ENCODE peak calls at places on chromosomes 13 and 19, in eight cellular contexts. One of them, this sample, is unnamed.
A peak's percentile ranks its signal among the peaks of the same experiment; 100 is the strongest.

GRCh38 chr19:55525289-55526101 is 11.4 kb downstream of the SBK2 start:
- DNase-seq in tibial nerve: no peak
- DNase-seq in transverse colon: no peak
- DNase-seq in ovary: no peak
- DNase-seq in GM12878: no peak
- DNase-seq in suprapubic skin: no peak
- DNase-seq in sigmoid colon: no peak
- DNase-seq in upper lobe of left lung: peak; percentile 80
- DNase-seq in this sample: no peak

GRCh38 chr13:68056816-68057710 is 826.9 kb upstream of the PCDH9 start:
- DNase-seq in GM12878: no peak
- DNase-seq in ovary: no peak
- DNase-seq in transverse colon: peak; percentile 32
- DNase-seq in sigmoid colon: no peak
- DNase-seq in suprapubic skin: no peak
- DNase-seq in upper lobe of left lung: no peak
- DNase-seq in tibial nerve: no peak
- DNase-seq in this sample: no peak

GRCh38 chr13:37473035-37473434 is 125.5 kb downstream of the POSTN start:
- DNase-seq in ovary: no peak
- DNase-seq in transverse colon: no peak
- DNase-seq in upper lobe of left lung: no peak
- DNase-seq in tibial nerve: no peak
- DNase-seq in suprapubic skin: no peak
- DNase-seq in sigmoid colon: no peak
- DNase-seq in GM12878: no peak
- DNase-seq in this sample: no peak

GRCh38 chr19:4795400-4795799 is 3.9 kb downstream of the FEM1A start:
- DNase-seq in ovary: no peak
- DNase-seq in upper lobe of left lung: no peak
- DNase-seq in GM12878: no peak
- DNase-seq in transverse colon: no peak
- DNase-seq in tibial nerve: no peak
- DNase-seq in suprapubic skin: no peak
- DNase-seq in sigmoid colon: no peak
- DNase-seq in this sample: no peak

GRCh38 chr13:47258384-47258783 is 361.5 kb upstream of the HTR2A start:
- DNase-seq in tibial nerve: no peak
- DNase-seq in transverse colon: no peak
- DNase-seq in ovary: no peak
- DNase-seq in upper lobe of left lung: no peak
- DNase-seq in sigmoid colon: no peak
- DNase-seq in suprapubic skin: no peak
- DNase-seq in GM12878: no peak
- DNase-seq in this sample: peak; percentile 91

GRCh38 chr19:38734426-38735256 is 9.6 kb downstream of the CAPN12 start:
- DNase-seq in suprapubic skin: no peak
- DNase-seq in upper lobe of left lung: peak; percentile 73
- DNase-seq in ovary: no peak
- DNase-seq in tibial nerve: no peak
- DNase-seq in GM12878: peak; percentile 25
- DNase-seq in sigmoid colon: peak; percentile 65
- DNase-seq in transverse colon: peak; percentile 56
- DNase-seq in this sample: no peak

GRCh38 chr19:33752018-33752790 is 44.5 kb upstream of the KCTD15 start:
- DNase-seq in upper lobe of left lung: peak; percentile 59
- DNase-seq in suprapubic skin: no peak
- DNase-seq in transverse colon: no peak
- DNase-seq in tibial nerve: no peak
- DNase-seq in ovary: no peak
- DNase-seq in GM12878: no peak
- DNase-seq in sigmoid colon: no peak
- DNase-seq in this sample: no peak

GRCh38 chr13:38417727-38418126 is 68.1 kb downstream of the UFM1 start:
- DNase-seq in sigmoid colon: no peak
- DNase-seq in tibial nerve: peak; percentile 24
- DNase-seq in suprapubic skin: no peak
- DNase-seq in GM12878: no peak
- DNase-seq in ovary: no peak
- DNase-seq in transverse colon: no peak
- DNase-seq in upper lobe of left lung: no peak
- DNase-seq in this sample: no peak

GRCh38 chr13:99299545-99300341 is 7.5 kb downstream of the GPR183 start:
- DNase-seq in sigmoid colon: no peak
- DNase-seq in upper lobe of left lung: no peak
- DNase-seq in ovary: no peak
- DNase-seq in transverse colon: no peak
- DNase-seq in tibial nerve: no peak
- DNase-seq in GM12878: no peak
- DNase-seq in suprapubic skin: no peak
- DNase-seq in this sample: no peak

GRCh38 chr13:72565893-72566292 is 161.5 kb downstream of the MZT1 start:
- DNase-seq in upper lobe of left lung: no peak
- DNase-seq in tibial nerve: no peak
- DNase-seq in sigmoid colon: no peak
- DNase-seq in GM12878: no peak
- DNase-seq in suprapubic skin: no peak
- DNase-seq in transverse colon: no peak
- DNase-seq in ovary: no peak
- DNase-seq in this sample: no peak

GRCh38 chr19:23867895-23868294 is 46.8 kb upstream of the ZNF726 start:
- DNase-seq in sigmoid colon: no peak
- DNase-seq in upper lobe of left lung: no peak
- DNase-seq in ovary: no peak
- DNase-seq in suprapubic skin: no peak
- DNase-seq in tibial nerve: no peak
- DNase-seq in transverse colon: no peak
- DNase-seq in GM12878: no peak
- DNase-seq in this sample: no peak

GRCh38 chr13:30052127-30052526 is 201.7 kb upstream of the UBL3 start:
- DNase-seq in GM12878: no peak
- DNase-seq in ovary: no peak
- DNase-seq in transverse colon: no peak
- DNase-seq in upper lobe of left lung: no peak
- DNase-seq in tibial nerve: no peak
- DNase-seq in sigmoid colon: no peak
- DNase-seq in suprapubic skin: no peak
- DNase-seq in this sample: peak; percentile 62

GRCh38 chr13:44810067-44810840 is 179.0 kb downstream of the NUFIP1 start:
- DNase-seq in sigmoid colon: no peak
- DNase-seq in GM12878: no peak
- DNase-seq in transverse colon: peak; percentile 46
- DNase-seq in ovary: peak; percentile 47
- DNase-seq in suprapubic skin: no peak
- DNase-seq in upper lobe of left lung: no peak
- DNase-seq in tibial nerve: peak; percentile 44
- DNase-seq in this sample: no peak

GRCh38 chr19:46717034-46717715 is at the start of gene PRKD2:
- DNase-seq in transverse colon: peak; percentile 94
- DNase-seq in GM12878: no peak
- DNase-seq in sigmoid colon: peak; percentile 96
- DNase-seq in ovary: peak; percentile 92
- DNase-seq in tibial nerve: peak; percentile 89
- DNase-seq in upper lobe of left lung: peak; percentile 100
- DNase-seq in suprapubic skin: peak; percentile 96
- DNase-seq in this sample: peak; percentile 97

GRCh38 chr19:6708346-6708745 is 12.1 kb downstream of the C3 start:
- DNase-seq in tibial nerve: no peak
- DNase-seq in ovary: no peak
- DNase-seq in suprapubic skin: no peak
- DNase-seq in GM12878: no peak
- DNase-seq in transverse colon: no peak
- DNase-seq in upper lobe of left lung: no peak
- DNase-seq in sigmoid colon: no peak
- DNase-seq in this sample: no peak

GRCh38 chr13:30762643-30763042 is 27.3 kb downstream of the ALOX5AP start:
- DNase-seq in sigmoid colon: no peak
- DNase-seq in suprapubic skin: no peak
- DNase-seq in tibial nerve: no peak
- DNase-seq in ovary: no peak
- DNase-seq in upper lobe of left lung: no peak
- DNase-seq in transverse colon: no peak
- DNase-seq in GM12878: no peak
- DNase-seq in this sample: no peak

GRCh38 chr19:6551607-6552450 is 21.0 kb downstream of the TNFSF9 start:
- DNase-seq in transverse colon: peak; percentile 35
- DNase-seq in GM12878: no peak
- DNase-seq in ovary: no peak
- DNase-seq in sigmoid colon: no peak
- DNase-seq in tibial nerve: no peak
- DNase-seq in upper lobe of left lung: peak; percentile 83
- DNase-seq in suprapubic skin: no peak
- DNase-seq in this sample: no peak

GRCh38 chr13:112127564-112127963 is 60.6 kb downstream of the SOX1 start:
- DNase-seq in GM12878: no peak
- DNase-seq in suprapubic skin: peak; percentile 23
- DNase-seq in sigmoid colon: no peak
- DNase-seq in transverse colon: no peak
- DNase-seq in upper lobe of left lung: no peak
- DNase-seq in ovary: no peak
- DNase-seq in tibial nerve: no peak
- DNase-seq in this sample: no peak
- TF ChIP-seq EP300 in GM12878: no peak
- TF ChIP-seq EP300 in suprapubic skin: no peak
- TF ChIP-seq EP300 in sigmoid colon: no peak
- TF ChIP-seq EP300 in transverse colon: no peak
- TF ChIP-seq EP300 in upper lobe of left lung: no peak
- TF ChIP-seq EP300 in ovary: no peak
- TF ChIP-seq EP300 in tibial nerve: no peak
- TF ChIP-seq EP300 in this sample: no peak

GRCh38 chr13:40430234-40430633 is 236.2 kb downstream of the FOXO1 start:
- DNase-seq in suprapubic skin: no peak
- DNase-seq in GM12878: no peak
- DNase-seq in tibial nerve: no peak
- DNase-seq in upper lobe of left lung: no peak
- DNase-seq in transverse colon: no peak
- DNase-seq in ovary: no peak
- DNase-seq in sigmoid colon: peak; percentile 79
- DNase-seq in this sample: peak; percentile 60
- H3K4me1 ChIP-seq in suprapubic skin: no peaks in the 10 kb centered on the region
- H3K4me1 ChIP-seq in GM12878: peaks cover 18% of the 10 kb centered on the region
- H3K4me1 ChIP-seq in tibial nerve: peaks cover 9% of the 10 kb centered on the region
- H3K4me1 ChIP-seq in upper lobe of left lung: no peaks in the 10 kb centered on the region
- H3K4me1 ChIP-seq in transverse colon: peaks cover 5% of the 10 kb centered on the region
- H3K4me1 ChIP-seq in ovary: no peaks in the 10 kb centered on the region
- H3K4me1 ChIP-seq in sigmoid colon: peaks cover 22% of the 10 kb centered on the region
- H3K4me1 ChIP-seq in this sample: no peaks in the 10 kb centered on the region

GRCh38 chr19:48510421-48511268 is 990 bp downstream of the LMTK3 start:
- DNase-seq in sigmoid colon: peak; percentile 82
- DNase-seq in ovary: peak; percentile 57
- DNase-seq in suprapubic skin: no peak
- DNase-seq in upper lobe of left lung: peak; percentile 56
- DNase-seq in GM12878: no peak
- DNase-seq in tibial nerve: peak; percentile 76
- DNase-seq in transverse colon: peak; percentile 71
- DNase-seq in this sample: no peak
- H3K27me3 ChIP-seq in sigmoid colon: peaks cover 43% of the 10 kb centered on the region
- H3K27me3 ChIP-seq in ovary: peaks cover 6% of the 10 kb centered on the region
- H3K27me3 ChIP-seq in suprapubic skin: peaks cover 36% of the 10 kb centered on the region
- H3K27me3 ChIP-seq in upper lobe of left lung: peaks cover 25% of the 10 kb centered on the region
- H3K27me3 ChIP-seq in GM12878: peaks cover 4% of the 10 kb centered on the region
- H3K27me3 ChIP-seq in tibial nerve: peaks cover 62% of the 10 kb centered on the region
- H3K27me3 ChIP-seq in transverse colon: peaks cover 39% of the 10 kb centered on the region
- H3K27me3 ChIP-seq in this sample: no peaks in the 10 kb centered on the region

GRCh38 chr13:93672996-93673395 is 446.4 kb downstream of the GPC6 start:
- DNase-seq in tibial nerve: no peak
- DNase-seq in GM12878: no peak
- DNase-seq in sigmoid colon: no peak
- DNase-seq in ovary: no peak
- DNase-seq in transverse colon: no peak
- DNase-seq in upper lobe of left lung: no peak
- DNase-seq in suprapubic skin: no peak
- DNase-seq in this sample: no peak
- TF ChIP-seq EP300 in tibial nerve: no peak
- TF ChIP-seq EP300 in GM12878: no peak
- TF ChIP-seq EP300 in sigmoid colon: no peak
- TF ChIP-seq EP300 in ovary: no peak
- TF ChIP-seq EP300 in transverse colon: no peak
- TF ChIP-seq EP300 in upper lobe of left lung: no peak
- TF ChIP-seq EP300 in suprapubic skin: no peak
- TF ChIP-seq EP300 in this sample: no peak